ENCODE peak calls at places on chromosomes 5 and 9, in ten cellular contexts. M, Q, N, H, V, O, U, Z, J and G are unnamed samples.

GRCh38 chr9:97307091-97307490 is 368 bp upstream of the CCDC180 start:
- ATAC-seq in Q (peak; percentile 87), O (peak; percentile 99), N (peak; percentile 74), V (peak; percentile 94), Z (no peak), J (no peak), H (no peak), M (no peak), U (peak; percentile 17), G (no peak)

GRCh38 chr5:59099270-59099994 is 516.6 kb downstream of the RAB3C start:
- ATAC-seq in Q (no peak), O (no peak), V (no peak), J (peak; percentile 96), H (no peak), U (peak; percentile 100), M (peak; percentile 87), Z (no peak), N (no peak), G (peak; percentile 94)

GRCh38 chr9:111730937-111731567 is 63.7 kb downstream of the SHOC1 start:
- ATAC-seq in Q (no peak), Z (no peak), N (peak; percentile 51), O (peak; percentile 47), V (no peak), J (no peak), H (no peak), U (peak; percentile 67), M (no peak), G (no peak)

GRCh38 chr9:134996591-134997530 is 79.1 kb upstream of the FCN1 start:
- ATAC-seq in J (no peak), N (no peak), M (no peak), V (no peak), Q (no peak), H (no peak), O (no peak), U (no peak), Z (no peak), G (no peak)

GRCh38 chr5:74316064-74316586 is 324.4 kb downstream of the ENC1 start:
- ATAC-seq in Q (no peak), H (no peak), J (no peak), M (no peak), N (peak; percentile 85), V (no peak), O (peak; percentile 92), U (peak; percentile 93), Z (no peak), G (peak; percentile 42)

GRCh38 chr9:110543631-110544051 is 35.9 kb downstream of the SVEP1 start:
- ATAC-seq in M (no peak), N (peak; percentile 37), Q (peak; percentile 34), Z (no peak), H (no peak), J (no peak), O (peak; percentile 28), V (peak; percentile 77), U (no peak), G (no peak)

GRCh38 chr5:151086905-151087360 is 6.1 kb upstream of the TNIP1 start:
- ATAC-seq in V (no peak), H (peak; percentile 89), Q (no peak), U (no peak), N (no peak), M (peak; percentile 78), J (peak; percentile 92), Z (no peak), O (peak; percentile 41), G (peak; percentile 82)

GRCh38 chr5:34044950-34045525 is 2.0 kb upstream of the C1QTNF3 start:
- ATAC-seq in U (no peak), H (no peak), O (no peak), N (no peak), Q (peak; percentile 86), M (no peak), V (no peak), J (peak; percentile 87), Z (no peak), G (no peak)

GRCh38 chr5:62354028-62354874 is 48.2 kb downstream of the KIF2A start:
- ATAC-seq in U (peak; percentile 75), Q (peak; percentile 44), J (peak; percentile 74), O (peak; percentile 94), V (peak; percentile 70), M (peak; percentile 52), H (peak; percentile 72), Z (peak; percentile 69), N (peak; percentile 75), G (peak; percentile 83)

GRCh38 chr5:102796014-102796413 is 40.9 kb downstream of the PAM start:
- ATAC-seq in V (peak; percentile 32), Z (no peak), M (no peak), J (no peak), H (no peak), O (no peak), N (no peak), U (no peak), Q (peak; percentile 44), G (no peak)

GRCh38 chr5:133697536-133698258 is 85.4 kb upstream of the FSTL4 start:
- ATAC-seq in Q (no peak), U (no peak), M (no peak), J (no peak), V (no peak), Z (no peak), H (no peak), O (no peak), N (no peak), G (no peak)